ENCODE peak calls at places on chromosomes 5 and 9, in eight cellular contexts. J is upper lobe of right lung, V is lower lobe of right lung, S is adrenal gland, W is mammary epithelial cell, Y is body of pancreas, R is uterus, I is HCT116. G is an unnamed sample. For H3K36me3 and H3K4me1, the result is how much of the 10 kb centered on the place peaks cover.

GRCh38 chr9:76759726-76760125 is 4.5 kb upstream of the PCA3 start:
- DNase-seq in S (no peak), J (no peak), Y (no peak), W (no peak), R (no peak), I (no peak), V (no peak), G (no peak)

GRCh38 chr5:67221487-67222242 is 25.1 kb upstream of the CD180 start:
- DNase-seq in W (no peak), R (no peak), V (no peak), J (no peak), Y (no peak), S (no peak), I (no peak), G (no peak)

GRCh38 chr5:166750376-166750775 is 1541.1 kb upstream of the WWC1 start:
- DNase-seq in I (no peak), Y (no peak), W (no peak), J (no peak), V (no peak), R (no peak), S (no peak), G (no peak)

GRCh38 chr5:4994994-4995393 is 145.1 kb upstream of the ADAMTS16 start:
- DNase-seq in R (no peak), Y (no peak), W (peak), S (no peak), J (no peak), I (no peak), V (no peak), G (no peak)

GRCh38 chr5:67679184-67679855 is 482.7 kb upstream of the CD180 start:
- DNase-seq in I (no peak), S (no peak), Y (no peak), J (no peak), R (no peak), V (no peak), W (no peak), G (no peak)

GRCh38 chr5:113264061-113264460 is 170.7 kb downstream of the TSSK1B start:
- DNase-seq in Y (no peak), S (no peak), R (no peak), J (no peak), W (no peak), I (no peak), V (no peak), G (no peak)

GRCh38 chr5:135047347-135047695 is 13.3 kb upstream of the PITX1 start:
- DNase-seq in V (peak), Y (no peak), J (no peak), I (no peak), R (no peak), S (no peak), W (no peak), G (no peak)

GRCh38 chr5:122924203-122924602 is 78.8 kb downstream of the SNX24 start:
- DNase-seq in J (no peak), W (no peak), V (no peak), I (no peak), S (no peak), R (no peak), Y (no peak), G (no peak)

GRCh38 chr5:55222061-55222818 is 4.9 kb downstream of the MCIDAS start:
- DNase-seq in Y (no peak), I (no peak), V (no peak), W (no peak), S (no peak), J (no peak), R (no peak), G (no peak)

GRCh38 chr5:16588434-16589214 is 28.2 kb downstream of the RETREG1 start:
- DNase-seq in J (no peak), R (no peak), V (no peak), S (no peak), Y (no peak), I (no peak), W (no peak), G (no peak)

DNA sequence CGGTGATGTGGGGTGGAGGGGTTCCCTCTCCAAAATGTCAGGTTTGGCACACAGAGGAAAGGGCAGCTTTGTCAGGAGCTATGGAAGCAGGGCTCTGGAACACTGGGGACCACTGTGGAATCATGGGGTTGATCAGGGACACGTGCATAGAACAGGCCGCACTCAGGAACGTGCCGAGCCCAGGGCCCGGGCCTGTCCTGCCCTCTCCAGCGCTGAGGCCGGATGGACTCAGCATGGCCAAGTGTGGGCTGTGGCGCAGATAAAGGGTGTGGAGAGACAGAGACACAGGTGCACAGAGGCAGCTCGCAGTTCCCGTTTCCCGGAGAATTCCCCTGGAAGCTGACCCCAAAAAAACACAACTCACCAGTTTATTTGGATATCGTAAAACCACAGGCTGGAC is 37.8 kb upstream of the SLC6A3 start:
- DNase-seq in Y (no peak), R (no peak), J (no peak), V (no peak), W (no peak), S (no peak), I (no peak), G (no peak)
- H3K36me3 ChIP-seq in Y (under half), R (under half), J (half or more), V (half or more), W (under half), S (under half), I (under half), G (under half)

GRCh38 chr9:92740015-92740408 is 24.6 kb downstream of the BICD2 start:
- DNase-seq in J (no peak), R (no peak), W (no peak), V (no peak), Y (no peak), S (no peak), I (no peak), G (no peak)
- H3K4me1 ChIP-seq in J (half or more), R (under half), W (half or more), V (half or more), Y (under half), S (under half), I (under half), G (under half)

GRCh38 chr9:130498298-130498917 is 53.6 kb downstream of the ASS1 start:
- DNase-seq in S (peak), V (no peak), Y (no peak), J (no peak), R (no peak), I (no peak), W (no peak), G (peak)

GRCh38 chr9:130498918-130499698 is 54.3 kb downstream of the ASS1 start:
- DNase-seq in I (no peak), J (no peak), S (peak), Y (no peak), V (no peak), W (no peak), R (no peak), G (no peak)

GRCh38 chr9:130501645-130502044 is 56.9 kb downstream of the ASS1 start:
- DNase-seq in I (no peak), W (no peak), V (no peak), J (no peak), Y (no peak), S (no peak), R (no peak), G (no peak)

GRCh38 chr9:130499804-130500263 is 55.1 kb downstream of the ASS1 start:
- DNase-seq in Y (peak), S (peak), W (peak), I (peak), J (no peak), R (no peak), V (no peak), G (no peak)

GRCh38 chr9:130500340-130500771 is 55.6 kb downstream of the ASS1 start:
- DNase-seq in Y (no peak), I (no peak), V (no peak), R (no peak), W (no peak), S (no peak), J (no peak), G (peak)
- TF ChIP-seq CTCF in Y (no peak), I (no peak), V (no peak), R (no peak), W (no peak), S (no peak), J (no peak), G (no peak)

DNA sequence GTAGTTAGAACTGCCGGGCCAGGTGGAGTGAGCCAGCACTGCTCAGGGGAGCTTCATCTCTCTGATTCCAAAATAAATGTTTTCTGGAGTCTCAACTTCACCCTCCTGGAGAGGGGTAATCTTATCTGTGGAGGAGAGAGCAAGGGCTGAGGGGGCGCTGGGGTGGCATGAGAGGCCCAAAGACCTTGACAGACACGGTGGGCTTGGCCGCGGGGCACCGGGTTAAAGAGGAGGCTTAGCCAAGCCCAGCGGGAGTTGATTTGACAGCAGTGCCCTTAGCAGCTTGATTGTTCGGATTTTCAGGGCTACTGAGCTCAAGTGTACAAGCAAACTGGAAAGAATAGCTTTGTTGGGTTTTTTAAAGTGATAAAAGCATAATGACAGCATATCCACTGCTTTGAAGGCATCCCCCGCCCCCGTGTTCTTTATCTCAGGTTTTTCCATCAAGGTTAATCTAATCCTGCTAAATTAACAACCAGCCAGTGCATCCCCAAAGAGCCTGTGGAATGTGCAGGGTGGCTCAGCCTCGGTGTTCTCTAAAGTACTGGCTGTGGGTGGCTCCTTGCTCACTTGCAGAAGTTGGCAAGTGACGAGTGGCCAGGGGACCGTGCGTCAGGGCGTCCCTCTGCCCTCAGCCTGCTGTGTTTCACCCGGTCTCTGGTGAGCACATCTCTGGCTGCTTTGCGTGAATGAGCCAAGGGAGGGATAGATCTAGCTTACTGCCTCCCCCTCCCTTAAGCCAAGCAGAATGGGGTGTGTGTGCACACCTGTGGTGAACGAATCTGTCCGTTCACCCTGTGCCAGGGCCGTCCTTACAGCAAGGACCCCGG is 5.5 kb downstream of the QRFP start:
- DNase-seq in I (no peak), V (no peak), J (no peak), W (no peak), R (no peak), Y (no peak), S (no peak), G (peak)
- H3K36me3 ChIP-seq in I (under half), V (half or more), J (half or more), W (under half), R (under half), Y (under half), S (under half), G (under half)

GRCh38 chr9:33288828-33289483 is 1.4 kb upstream of the NFX1 start:
- DNase-seq in J (no peak), R (peak), V (no peak), I (no peak), S (no peak), Y (peak), W (no peak), G (no peak)

GRCh38 chr9:33289936-33290246 is 425 bp upstream of the NFX1 start:
- DNase-seq in S (no peak), Y (no peak), I (no peak), R (no peak), V (no peak), W (no peak), J (no peak), G (no peak)

GRCh38 chr9:33289501-33289900 is 815 bp upstream of the NFX1 start:
- DNase-seq in V (peak), R (peak), S (peak), I (no peak), Y (peak), W (no peak), J (peak), G (peak)

GRCh38 chr9:33290247-33290993 is at the start of gene NFX1:
- DNase-seq in W (peak), I (peak), Y (peak), J (peak), V (peak), S (peak), R (peak), G (peak)

DNA sequence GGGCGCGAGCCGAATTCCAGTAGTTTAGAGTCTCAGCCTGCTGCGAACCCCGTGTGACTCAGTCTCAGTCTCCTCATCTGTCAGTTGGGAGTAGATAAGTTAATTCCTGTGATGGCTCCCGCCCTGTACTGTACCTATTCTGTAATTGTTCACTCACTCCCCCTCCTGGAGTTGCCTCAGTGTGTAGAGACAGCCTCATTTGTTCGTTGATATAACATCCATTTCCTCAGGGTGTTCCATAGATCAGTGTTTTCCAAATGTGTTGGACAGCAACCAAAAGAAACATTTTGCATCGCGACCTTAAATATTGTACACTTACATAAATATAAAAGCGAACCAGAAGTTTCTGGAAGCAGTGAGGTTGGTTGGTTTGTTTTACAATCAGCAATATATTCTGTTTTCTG is 680 bp downstream of the NFX1 start:
- DNase-seq in J (no peak), I (peak), W (no peak), S (no peak), V (no peak), Y (no peak), R (no peak), G (no peak)
- H3K4me1 ChIP-seq in J (half or more), I (under half), W (under half), S (under half), V (half or more), Y (under half), R (under half), G (under half)

G was measured in BE2C.